ENCODE peak calls at places on chromosomes 2 and 18, in five cellular contexts. Y is neuronal stem cell, C is sigmoid colon, E is NT2/D1, D is Panc1. Z is an unnamed sample.

GRCh38 chr18:41060967-41061366 is 894.1 kb upstream of the PIK3C3 start:
- DNase-seq in Y (no peak), D (no peak), E (no peak), C (no peak), Z (no peak)

GRCh38 chr18:63346471-63347183 is 20.4 kb downstream of the KDSR start:
- DNase-seq in E (no peak), D (no peak), C (no peak), Y (no peak), Z (no peak)

GRCh38 chr18:24231773-24232735 is 93.2 kb downstream of the CABYR start:
- DNase-seq in Y (no peak), D (peak; percentile 38), E (no peak), C (peak; percentile 74), Z (no peak)

GRCh38 chr2:33210626-33211025 is 263.9 kb downstream of the LTBP1 start:
- DNase-seq in D (peak; percentile 74), Y (no peak), C (no peak), E (peak; percentile 35), Z (peak; percentile 16)

GRCh38 chr2:105517814-105518705 is 119.2 kb upstream of the FHL2 start:
- DNase-seq in E (no peak), D (no peak), C (peak; percentile 75), Y (no peak), Z (no peak)

GRCh38 chr2:74502720-74503505 is 3.5 kb upstream of the LBX2 start:
- DNase-seq in E (no peak), Y (no peak), C (peak; percentile 94), D (no peak), Z (peak; percentile 90)

GRCh38 chr2:22055784-22056620 is 932.2 kb downstream of the TDRD15 start:
- DNase-seq in E (no peak), Y (no peak), D (no peak), C (no peak), Z (no peak)

GRCh38 chr2:40844353-40845277 is 392.7 kb upstream of the SLC8A1 start:
- DNase-seq in E (peak; percentile 6), Y (no peak), D (no peak), C (no peak), Z (peak; percentile 19)

GRCh38 chr2:98347298-98348065 is 1.2 kb downstream of the CNGA3 start:
- DNase-seq in Y (peak; percentile 29), E (no peak), C (no peak), D (no peak), Z (peak; percentile 80)

GRCh38 chr2:60958800-60959199 is 58.7 kb upstream of the PEX13 start:
- DNase-seq in C (no peak), Y (no peak), E (no peak), D (no peak), Z (no peak)

GRCh38 chr18:55522011-55522410 is 66.0 kb downstream of the TCF4 start:
- DNase-seq in D (no peak), E (no peak), C (no peak), Y (no peak), Z (no peak)

GRCh38 chr2:29295843-29296242 is 180.6 kb downstream of the CLIP4 start:
- DNase-seq in E (no peak), Y (no peak), C (no peak), D (no peak), Z (no peak)

GRCh38 chr2:10350666-10351215 is 48.0 kb downstream of the HPCAL1 start:
- DNase-seq in Y (no peak), D (no peak), E (no peak), C (no peak), Z (no peak)

GRCh38 chr2:126792993-126793392 is 105.7 kb upstream of the TEX51 start:
- DNase-seq in C (peak; percentile 18), D (no peak), E (no peak), Y (no peak), Z (peak; percentile 6)

GRCh38 chr2:48906640-48907039 is 151.1 kb upstream of the LHCGR start:
- DNase-seq in D (no peak), Y (no peak), E (no peak), C (no peak), Z (no peak)

GRCh38 chr2:221572180-221572820 is at the start of gene EPHA4:
- DNase-seq in C (peak; percentile 94), Y (peak; percentile 89), E (peak; percentile 85), D (no peak), Z (peak; percentile 96)

GRCh38 chr2:98868548-98869271 is 67.3 kb downstream of the CRACDL start:
- DNase-seq in D (no peak), E (no peak), C (no peak), Y (no peak), Z (peak; percentile 48)

GRCh38 chr2:160278889-160279196 is 78.8 kb upstream of the ITGB6 start:
- DNase-seq in D (no peak), C (no peak), Y (no peak), E (no peak), Z (no peak)

GRCh38 chr18:39647627-39648502 is 2082.3 kb upstream of the CELF4 start:
- DNase-seq in C (no peak), D (no peak), Y (no peak), E (no peak), Z (no peak)

GRCh38 chr2:207945201-207945600 is 80.1 kb downstream of the PLEKHM3 start:
- DNase-seq in Y (no peak), C (no peak), D (no peak), E (no peak), Z (peak; percentile 49)

GRCh38 chr2:232377841-232378734 is 463 bp upstream of the ALPP start:
- DNase-seq in D (no peak), C (peak; percentile 50), Y (no peak), E (no peak), Z (peak; percentile 46)

GRCh38 chr2:88197732-88198131 is 27.6 kb downstream of the THNSL2 start:
- DNase-seq in E (no peak), D (no peak), C (no peak), Y (no peak), Z (peak; percentile 15)

GRCh38 chr2:128172191-128172590 is 81.2 kb downstream of the UGGT1 start:
- DNase-seq in C (no peak), Y (no peak), D (no peak), E (peak; percentile 13), Z (peak; percentile 25)

GRCh38 chr2:119267604-119268003 is 44.0 kb downstream of the STEAP3 start:
- DNase-seq in D (no peak), Y (no peak), C (no peak), E (no peak), Z (peak; percentile 22)

GRCh38 chr2:200306969-200307811 is 697 bp downstream of the SPATS2L start:
- DNase-seq in D (no peak), C (peak; percentile 70), E (no peak), Y (peak; percentile 50), Z (peak; percentile 81)

GRCh38 chr2:200308421-200309295 is 2.2 kb downstream of the SPATS2L start:
- DNase-seq in Y (no peak), E (no peak), D (no peak), C (no peak), Z (no peak)

GRCh38 chr2:200305797-200306718 is at the start of gene SPATS2L:
- DNase-seq in E (no peak), D (no peak), C (peak; percentile 93), Y (peak; percentile 45), Z (peak; percentile 55)

GRCh38 chr2:200308001-200308400 is 1.5 kb downstream of the SPATS2L start:
- DNase-seq in D (no peak), E (no peak), Y (no peak), C (no peak), Z (no peak)

DNA sequence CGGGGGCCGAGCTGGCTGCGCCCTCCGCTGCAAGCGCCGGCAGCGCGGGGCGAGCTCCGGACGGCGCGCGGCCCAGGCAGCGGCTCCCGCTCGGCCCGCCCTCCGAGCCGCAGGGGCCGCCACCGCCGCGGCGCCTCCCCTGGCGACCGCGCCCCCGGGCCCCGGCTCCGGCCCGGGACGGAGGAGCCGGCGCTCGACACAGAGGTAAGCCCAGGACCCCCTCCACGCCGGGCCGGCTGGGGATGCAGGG is 151 bp downstream of the SPATS2L start:
- DNase-seq in Y (peak; percentile 18), D (no peak), E (no peak), C (no peak), Z (peak; percentile 83)
- H3K4me3 ChIP-seq in Y (peak overlapping the region; percentile 95), D (peak overlapping the region; percentile 84), E (peak overlapping the region; percentile 67), C (peak overlapping the region; percentile 96), Z (peak overlapping the region; percentile 77)

GRCh38 chr2:17515652-17516051 is 2.6 kb downstream of the RAD51AP2 start:
- DNase-seq in Y (no peak), C (no peak), E (no peak), D (no peak), Z (no peak)

GRCh38 chr2:17520761-17521160 is 2.5 kb upstream of the RAD51AP2 start:
- DNase-seq in C (no peak), Y (no peak), D (no peak), E (no peak), Z (no peak)

GRCh38 chr2:17521621-17522020 is 3.4 kb upstream of the RAD51AP2 start:
- DNase-seq in Y (no peak), C (no peak), D (no peak), E (no peak), Z (no peak)

GRCh38 chr2:17517481-17518211 is 594 bp downstream of the RAD51AP2 start:
- DNase-seq in E (no peak), Y (no peak), D (no peak), C (no peak), Z (peak; percentile 13)

GRCh38 chr2:17518212-17519154 is at the start of gene RAD51AP2:
- DNase-seq in C (peak; percentile 95), Y (peak; percentile 84), E (peak; percentile 76), D (no peak), Z (peak; percentile 77)
- H3K4me3 ChIP-seq in C (peak within 1 kb of the TSS; percentile 48), Y (peak within 1 kb of the TSS; percentile 81), E (peak within 1 kb of the TSS; percentile 26), D (peak within 1 kb of the TSS; percentile 34), Z (peak within 1 kb of the TSS; percentile 60)

DNA sequence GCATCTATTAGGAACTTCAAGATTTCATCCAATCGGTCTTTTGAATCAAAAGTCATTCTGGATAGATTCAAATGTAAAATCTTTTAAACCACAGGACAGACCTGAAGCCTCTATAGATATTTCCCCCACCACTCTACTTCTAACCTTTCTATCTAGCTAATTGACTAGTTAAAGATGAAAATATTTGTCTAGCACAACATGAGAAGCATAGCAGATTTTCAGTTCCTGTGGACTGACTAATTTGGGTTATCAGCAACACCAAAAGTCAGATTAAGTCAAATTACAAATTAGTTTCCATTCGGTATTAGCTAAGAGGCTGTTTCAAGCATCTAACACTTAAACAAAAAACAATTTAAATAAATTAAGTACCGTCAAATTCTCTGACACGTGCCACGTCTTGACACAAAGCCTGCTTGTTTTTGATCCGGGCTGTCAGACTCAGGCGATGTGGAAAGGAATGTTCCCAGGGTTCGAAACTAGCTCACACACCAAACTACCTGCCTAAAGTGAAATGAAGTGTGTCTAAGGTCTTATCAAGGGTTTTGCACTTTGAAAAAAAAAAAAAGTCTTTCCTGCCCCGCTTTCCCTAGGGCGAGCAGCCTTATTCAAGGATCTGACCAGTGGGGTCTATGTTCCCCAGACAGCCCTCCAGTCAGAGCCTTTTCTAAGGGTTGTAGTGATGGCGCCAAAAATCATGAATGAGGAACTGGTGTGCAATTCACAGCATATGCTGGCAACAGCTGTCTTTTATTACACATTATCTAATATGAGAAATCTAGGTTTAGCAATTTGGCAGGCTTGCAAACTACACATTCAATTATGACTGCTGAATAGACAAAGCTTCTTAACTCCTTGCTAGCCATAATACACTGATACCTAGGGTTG is 4.7 kb downstream of the CYTIP start:
- DNase-seq in Y (no peak), E (no peak), D (no peak), C (no peak), Z (no peak)
- H3K4me3 ChIP-seq in Y (no peak overlapping the region), E (no peak overlapping the region), D (no peak overlapping the region), C (no peak overlapping the region), Z (no peak overlapping the region)

DNA sequence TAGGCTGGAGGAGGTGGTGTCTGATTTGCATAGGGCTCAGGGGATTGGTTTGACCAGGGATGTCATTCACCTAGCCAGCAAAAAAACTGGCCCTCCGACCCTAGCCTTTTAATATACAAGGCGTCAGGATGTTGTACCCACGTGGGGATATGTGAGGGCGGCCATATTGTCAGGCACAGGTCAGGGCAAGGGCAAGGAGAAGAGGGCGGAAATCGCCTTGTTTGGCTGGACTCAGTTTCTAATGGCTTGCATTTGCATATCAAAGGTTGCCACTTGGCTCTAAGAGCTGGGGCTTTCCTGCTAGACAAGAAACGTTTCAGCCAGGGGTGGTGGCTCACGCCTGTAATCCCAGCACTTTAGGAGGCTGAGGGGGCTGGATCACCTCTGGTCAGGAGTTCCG is 24.9 kb upstream of the PDCL3 start:
- DNase-seq in Y (no peak), E (peak; percentile 85), D (no peak), C (no peak), Z (no peak)
- H3K4me3 ChIP-seq in Y (no peak overlapping the region), E (no peak overlapping the region), D (no peak overlapping the region), C (no peak overlapping the region), Z (no peak overlapping the region)

Z was measured in H7.